ENCODE peak calls at places on chromosomes 13 and 19, in nine cellular contexts. M, Q, U, H, R, O, Y, F and C are unnamed samples.

GRCh38 chr19:4284176-4284958 is 5.3 kb downstream of the SHD start:
- DNase-seq in M (peak), Q (no peak), U (peak), H (peak), R (peak), O (peak), Y (no peak), F (no peak), C (no peak)

GRCh38 chr13:30256713-30257432 is 50.5 kb downstream of the KATNAL1 start:
- DNase-seq in M (no peak), Q (no peak), U (no peak), H (no peak), R (no peak), O (peak), Y (peak), F (no peak), C (no peak)

GRCh38 chr19:57241181-57241580 is 749 bp downstream of the ZNF805 start:
- DNase-seq in M (no peak), Q (no peak), U (no peak), H (peak), R (no peak), O (peak), Y (peak), F (no peak), C (no peak)

GRCh38 chr13:105608132-105608531 is 927.3 kb downstream of the EFNB2 start:
- DNase-seq in M (no peak), Q (no peak), U (no peak), H (no peak), R (no peak), O (no peak), Y (no peak), F (no peak), C (no peak)

GRCh38 chr13:45362939-45363338 is 22.0 kb upstream of the TPT1 start:
- DNase-seq in M (no peak), Q (no peak), U (no peak), H (no peak), R (peak), O (peak), Y (no peak), F (no peak), C (no peak)

GRCh38 chr13:99916366-99917103 is 55.0 kb downstream of the ZIC5 start:
- DNase-seq in M (no peak), Q (no peak), U (peak), H (peak), R (peak), O (peak), Y (peak), F (no peak), C (no peak)

GRCh38 chr19:45011959-45012358 is 10.7 kb downstream of the RELB start:
- DNase-seq in M (no peak), Q (no peak), U (no peak), H (no peak), R (no peak), O (no peak), Y (no peak), F (no peak), C (no peak)

GRCh38 chr13:62243146-62243545 is 827.5 kb upstream of the PCDH20 start:
- DNase-seq in M (no peak), Q (no peak), U (no peak), H (no peak), R (no peak), O (no peak), Y (no peak), F (no peak), C (no peak)

GRCh38 chr19:27777242-27777641 is 1435.7 kb downstream of the UQCRFS1 start:
- DNase-seq in M (no peak), Q (no peak), U (no peak), H (no peak), R (no peak), O (no peak), Y (no peak), F (no peak), C (no peak)

GRCh38 chr19:3210347-3211017 is 14.0 kb upstream of the CELF5 start:
- DNase-seq in M (peak), Q (no peak), U (peak), H (peak), R (peak), O (peak), Y (peak), F (peak), C (peak)

GRCh38 chr13:51811920-51812328 is 8.0 kb upstream of the DHRS12 start:
- DNase-seq in M (no peak), Q (no peak), U (no peak), H (no peak), R (no peak), O (peak), Y (no peak), F (no peak), C (peak)

GRCh38 chr19:42693760-42694350 is 46.4 kb downstream of the PSG3 start:
- DNase-seq in M (no peak), Q (no peak), U (peak), H (peak), R (no peak), O (peak), Y (peak), F (no peak), C (no peak)

GRCh38 chr19:44696939-44697669 is 1.8 kb upstream of the CEACAM16 start:
- DNase-seq in M (no peak), Q (no peak), U (no peak), H (no peak), R (no peak), O (no peak), Y (no peak), F (no peak), C (no peak)

GRCh38 chr13:23356368-23356767 is 77.1 kb downstream of the SACS start:
- DNase-seq in M (no peak), Q (no peak), U (no peak), H (no peak), R (no peak), O (no peak), Y (no peak), F (no peak), C (no peak)

GRCh38 chr19:574658-575526 is 2.5 kb downstream of the BSG start:
- DNase-seq in M (peak), Q (no peak), U (no peak), H (no peak), R (peak), O (peak), Y (peak), F (no peak), C (no peak)

GRCh38 chr13:97321101-97321500 is 99.0 kb downstream of the MBNL2 start:
- DNase-seq in M (no peak), Q (no peak), U (no peak), H (no peak), R (no peak), O (no peak), Y (no peak), F (no peak), C (no peak)

GRCh38 chr13:95235199-95235726 is 66.0 kb downstream of the ABCC4 start:
- DNase-seq in M (no peak), Q (no peak), U (no peak), H (no peak), R (no peak), O (no peak), Y (peak), F (no peak), C (no peak)

GRCh38 chr19:33064778-33065550 is at the start of gene RHPN2:
- DNase-seq in M (peak), Q (peak), U (peak), H (peak), R (peak), O (peak), Y (peak), F (no peak), C (no peak)

GRCh38 chr19:16444273-16444597 is 27.5 kb downstream of the EPS15L1 start:
- DNase-seq in M (no peak), Q (no peak), U (no peak), H (no peak), R (no peak), O (peak), Y (no peak), F (no peak), C (no peak)

GRCh38 chr19:13781547-13781946 is 7.3 kb downstream of the C19orf53 start:
- DNase-seq in M (peak), Q (peak), U (peak), H (no peak), R (peak), O (no peak), Y (peak), F (no peak), C (no peak)

GRCh38 chr13:113032291-113032690 is 63.3 kb downstream of the MCF2L start:
- DNase-seq in M (no peak), Q (no peak), U (no peak), H (no peak), R (no peak), O (no peak), Y (no peak), F (no peak), C (no peak)

GRCh38 chr13:78601124-78601885 is 2.0 kb downstream of the POU4F1 start:
- DNase-seq in M (no peak), Q (no peak), U (no peak), H (no peak), R (peak), O (no peak), Y (peak), F (no peak), C (no peak)

GRCh38 chr13:93296584-93296983 is 70.0 kb downstream of the GPC6 start:
- DNase-seq in M (no peak), Q (no peak), U (no peak), H (no peak), R (no peak), O (no peak), Y (no peak), F (no peak), C (no peak)

GRCh38 chr19:49689133-49690072 is at the start of gene ADM5:
- DNase-seq in M (peak), Q (peak), U (no peak), H (no peak), R (peak), O (no peak), Y (peak), F (no peak), C (no peak)

GRCh38 chr13:63838366-63839110 is 2422.9 kb upstream of the PCDH20 start:
- DNase-seq in M (no peak), Q (no peak), U (no peak), H (no peak), R (no peak), O (no peak), Y (no peak), F (no peak), C (no peak)

GRCh38 chr13:102597029-102598015 is 536 bp downstream of the TPP2 start:
- DNase-seq in M (peak), Q (peak), U (no peak), H (peak), R (peak), O (peak), Y (peak), F (no peak), C (no peak)

GRCh38 chr13:94464771-94465170 is 14.7 kb downstream of the DCT start:
- DNase-seq in M (no peak), Q (no peak), U (no peak), H (no peak), R (no peak), O (no peak), Y (no peak), F (no peak), C (no peak)

GRCh38 chr13:36418022-36418805 is 14.1 kb upstream of the CCNA1 start:
- DNase-seq in M (no peak), Q (no peak), U (peak), H (peak), R (no peak), O (no peak), Y (peak), F (no peak), C (no peak)

GRCh38 chr13:63438951-63439350 is 2023.3 kb upstream of the PCDH20 start:
- DNase-seq in M (no peak), Q (no peak), U (no peak), H (no peak), R (peak), O (no peak), Y (no peak), F (no peak), C (no peak)

GRCh38 chr13:66635526-66635925 is 594.6 kb downstream of the PCDH9 start:
- DNase-seq in M (no peak), Q (no peak), U (no peak), H (no peak), R (no peak), O (no peak), Y (peak), F (peak), C (no peak)

GRCh38 chr13:50127017-50127725 is 111.9 kb downstream of the KCNRG start:
- DNase-seq in M (peak), Q (peak), U (no peak), H (no peak), R (peak), O (no peak), Y (peak), F (no peak), C (peak)

GRCh38 chr19:4495471-4495870 is 22.8 kb downstream of the PLIN4 start:
- DNase-seq in M (no peak), Q (no peak), U (peak), H (no peak), R (no peak), O (peak), Y (no peak), F (no peak), C (peak)

GRCh38 chr19:48194041-48194871 is 23.8 kb downstream of the ZSWIM9 start:
- DNase-seq in M (peak), Q (no peak), U (peak), H (no peak), R (peak), O (peak), Y (peak), F (no peak), C (no peak)

GRCh38 chr13:57630661-57631606 is 610 bp upstream of the PCDH17 start:
- DNase-seq in M (peak), Q (no peak), U (no peak), H (peak), R (peak), O (no peak), Y (peak), F (no peak), C (no peak)

DNA sequence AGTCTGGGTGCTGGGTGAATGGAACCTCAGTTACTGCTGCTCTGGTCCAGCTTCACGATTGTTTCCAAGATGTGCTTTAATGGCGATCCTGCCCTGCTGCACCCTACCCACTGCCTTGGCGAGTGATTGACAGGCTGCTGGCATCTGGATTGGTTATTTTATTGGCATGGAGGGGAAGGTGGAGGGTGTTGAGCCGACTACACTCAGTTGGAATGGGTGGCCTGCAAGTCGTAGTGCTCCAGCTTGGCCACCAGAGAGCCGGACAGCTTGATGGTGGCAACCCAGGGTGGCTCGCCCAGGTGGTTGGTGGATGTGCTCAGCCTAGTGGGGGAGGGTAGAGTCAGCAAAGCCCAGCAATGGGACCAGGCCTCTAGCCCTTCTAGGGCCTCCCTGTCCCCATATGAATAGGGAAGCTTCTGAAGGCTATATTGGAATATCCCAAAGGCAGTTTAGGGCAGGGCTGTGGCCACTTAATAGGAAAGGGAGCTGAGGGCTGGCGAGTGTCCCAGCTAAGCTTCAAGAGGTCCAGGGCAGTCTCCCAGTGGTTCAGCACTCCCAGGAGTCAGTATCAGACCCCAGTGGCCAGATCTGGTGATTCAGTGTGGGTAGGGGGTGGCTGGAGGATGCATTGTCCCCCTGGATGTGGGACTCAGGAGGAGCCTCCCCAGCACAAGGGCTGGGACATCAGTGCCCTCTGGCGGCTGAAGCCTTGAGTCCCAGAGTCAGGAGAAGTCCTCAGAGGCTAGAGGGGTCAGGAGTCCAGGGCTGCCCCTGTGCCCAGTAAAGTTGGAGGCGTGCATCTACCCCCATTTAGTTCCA is 3.4 kb downstream of the GGN start:
- DNase-seq in M (no peak), Q (no peak), U (no peak), H (no peak), R (peak), O (peak), Y (no peak), F (no peak), C (no peak)
- TF ChIP-seq CTCF in M (peak), Q (no peak), U (peak), H (no peak), R (peak), O (peak), Y (peak), F (peak), C (no peak)

GRCh38 chr13:28055362-28055761 is 45.0 kb downstream of the FLT3 start:
- DNase-seq in M (no peak), Q (no peak), U (no peak), H (no peak), R (no peak), O (no peak), Y (no peak), F (no peak), C (no peak)

GRCh38 chr13:28056426-28056825 is 44.0 kb downstream of the FLT3 start:
- DNase-seq in M (no peak), Q (no peak), U (no peak), H (no peak), R (no peak), O (no peak), Y (no peak), F (no peak), C (no peak)

GRCh38 chr13:28056970-28057712 is 43.2 kb downstream of the FLT3 start:
- DNase-seq in M (no peak), Q (no peak), U (no peak), H (no peak), R (no peak), O (no peak), Y (no peak), F (no peak), C (no peak)

GRCh38 chr13:28059214-28059613 is 41.2 kb downstream of the FLT3 start:
- DNase-seq in M (peak), Q (no peak), U (peak), H (peak), R (peak), O (peak), Y (peak), F (no peak), C (no peak)
- TF ChIP-seq CTCF in M (peak), Q (no peak), U (peak), H (peak), R (peak), O (peak), Y (peak), F (peak), C (peak)

GRCh38 chr13:72696590-72696989 is 30.8 kb downstream of the MZT1 start:
- DNase-seq in M (no peak), Q (no peak), U (no peak), H (no peak), R (no peak), O (no peak), Y (peak), F (no peak), C (no peak)
- TF ChIP-seq CTCF in M (no peak), Q (no peak), U (no peak), H (peak), R (peak), O (peak), Y (peak), F (peak), C (peak)

GRCh38 chr19:18488838-18489626 is 32.8 kb downstream of the ELL start:
- DNase-seq in M (peak), Q (no peak), U (peak), H (no peak), R (peak), O (peak), Y (no peak), F (no peak), C (no peak)
- TF ChIP-seq CTCF in M (peak), Q (peak), U (no peak), H (no peak), R (peak), O (peak), Y (peak), F (peak), C (peak)